ENCODE peak calls at places on chromosome 10, in six cellular contexts. O, Q, I, T, G and C are unnamed samples.

GRCh38 chr10:133528845-133529575 is 1.8 kb downstream of the CYP2E1 start:
- DNase-seq in O (peak; percentile 6), Q (no peak), I (peak; percentile 28), T (peak; percentile 23), G (no peak), C (no peak)

GRCh38 chr10:91251430-91252056 is 31.1 kb downstream of the PCGF5 start:
- DNase-seq in O (peak; percentile 62), Q (peak; percentile 6), I (peak; percentile 33), T (peak; percentile 23), G (peak; percentile 41), C (peak; percentile 13)

GRCh38 chr10:112131996-112132395 is 51.6 kb downstream of the GPAM start:
- DNase-seq in O (no peak), Q (no peak), I (no peak), T (no peak), G (no peak), C (no peak)

GRCh38 chr10:29805134-29805691 is 170.4 kb upstream of the SVIL start:
- DNase-seq in O (no peak), Q (no peak), I (no peak), T (no peak), G (peak; percentile 75), C (no peak)

GRCh38 chr10:93032105-93032808 is 28.3 kb upstream of the CYP26C1 start:
- DNase-seq in O (no peak), Q (no peak), I (no peak), T (no peak), G (no peak), C (no peak)

GRCh38 chr10:118569241-118569881 is 26.1 kb downstream of the PRLHR start:
- DNase-seq in O (peak; percentile 27), Q (no peak), I (peak; percentile 34), T (no peak), G (no peak), C (peak; percentile 56)

GRCh38 chr10:77346031-77346430 is 291.6 kb downstream of the KCNMA1 start:
- DNase-seq in O (no peak), Q (no peak), I (no peak), T (no peak), G (no peak), C (no peak)

GRCh38 chr10:22590115-22590514 is 124.3 kb downstream of the PIP4K2A start:
- DNase-seq in O (peak; percentile 21), Q (no peak), I (no peak), T (no peak), G (no peak), C (no peak)

GRCh38 chr10:14356921-14357320 is 26.2 kb upstream of the FRMD4A start:
- DNase-seq in O (peak; percentile 56), Q (no peak), I (peak; percentile 87), T (no peak), G (no peak), C (no peak)

GRCh38 chr10:118139321-118139720 is 92.6 kb upstream of the RAB11FIP2 start:
- DNase-seq in O (no peak), Q (no peak), I (no peak), T (no peak), G (no peak), C (no peak)

GRCh38 chr10:22218448-22218847 is 633 bp upstream of the EBLN1 start:
- DNase-seq in O (no peak), Q (peak; percentile 2), I (no peak), T (no peak), G (no peak), C (no peak)

GRCh38 chr10:72784551-72785421 is 92.8 kb downstream of the MCU start:
- DNase-seq in O (peak; percentile 92), Q (peak; percentile 21), I (peak; percentile 93), T (peak; percentile 25), G (peak; percentile 62), C (peak; percentile 83)

GRCh38 chr10:7485267-7485601 is 74.4 kb upstream of the SFMBT2 start:
- DNase-seq in O (no peak), Q (no peak), I (no peak), T (no peak), G (no peak), C (no peak)

GRCh38 chr10:74750848-74751274 is 75.5 kb upstream of the KAT6B start:
- DNase-seq in O (no peak), Q (no peak), I (no peak), T (no peak), G (no peak), C (no peak)

GRCh38 chr10:128124813-128125403 is 1.3 kb downstream of the MKI67 start:
- DNase-seq in O (no peak), Q (no peak), I (no peak), T (no peak), G (no peak), C (no peak)

GRCh38 chr10:58385784-58386112 is 538 bp downstream of the TFAM start:
- DNase-seq in O (peak; percentile 17), Q (no peak), I (peak; percentile 29), T (peak; percentile 44), G (peak; percentile 43), C (peak; percentile 40)

GRCh38 chr10:79446451-79447020 is 1.1 kb upstream of the ZCCHC24 start:
- DNase-seq in O (no peak), Q (no peak), I (no peak), T (peak; percentile 59), G (peak; percentile 89), C (peak; percentile 57)

GRCh38 chr10:111221682-111222470 is 145.0 kb downstream of the ADRA2A start:
- DNase-seq in O (no peak), Q (no peak), I (peak; percentile 1), T (no peak), G (no peak), C (no peak)

GRCh38 chr10:99410876-99411275 is 19.5 kb downstream of the GOT1 start:
- DNase-seq in O (no peak), Q (no peak), I (no peak), T (no peak), G (no peak), C (no peak)

GRCh38 chr10:73981812-73982211 is 16.1 kb upstream of the VCL start:
- DNase-seq in O (no peak), Q (no peak), I (no peak), T (no peak), G (no peak), C (no peak)

GRCh38 chr10:91034494-91035157 is 113.7 kb upstream of the ANKRD1 start:
- DNase-seq in O (peak; percentile 19), Q (no peak), I (peak; percentile 70), T (no peak), G (peak; percentile 72), C (peak; percentile 8)

GRCh38 chr10:110918269-110918632 is 729 bp downstream of the BBIP1 start:
- DNase-seq in O (peak; percentile 94), Q (peak; percentile 93), I (peak; percentile 96), T (peak; percentile 96), G (no peak), C (peak; percentile 97)

GRCh38 chr10:76036962-76037361 is 605.5 kb downstream of the LRMDA start:
- DNase-seq in O (no peak), Q (no peak), I (no peak), T (no peak), G (no peak), C (no peak)

GRCh38 chr10:79103078-79103477 is 34.3 kb downstream of the ZMIZ1 start:
- DNase-seq in O (no peak), Q (no peak), I (no peak), T (no peak), G (no peak), C (no peak)

GRCh38 chr10:72276421-72277339 is 3.0 kb downstream of the DDIT4 start:
- DNase-seq in O (peak; percentile 73), Q (peak; percentile 84), I (peak; percentile 45), T (no peak), G (no peak), C (peak; percentile 49)

GRCh38 chr10:117253908-117254307 is 13.0 kb downstream of the SLC18A2 start:
- DNase-seq in O (no peak), Q (no peak), I (no peak), T (no peak), G (no peak), C (no peak)

GRCh38 chr10:71868192-71868697 is 17.2 kb upstream of the PSAP start:
- DNase-seq in O (peak; percentile 70), Q (no peak), I (peak; percentile 88), T (peak; percentile 43), G (peak; percentile 77), C (peak; percentile 56)

GRCh38 chr10:123044391-123044790 is 35.6 kb downstream of the ACADSB start:
- DNase-seq in O (peak; percentile 5), Q (peak; percentile 29), I (no peak), T (no peak), G (no peak), C (no peak)

GRCh38 chr10:123043409-123043925 is 34.7 kb downstream of the ACADSB start:
- DNase-seq in O (peak; percentile 67), Q (peak; percentile 80), I (peak; percentile 45), T (peak; percentile 63), G (no peak), C (peak; percentile 23)

GRCh38 chr10:123042708-123043408 is 34.1 kb downstream of the ACADSB start:
- DNase-seq in O (no peak), Q (no peak), I (no peak), T (no peak), G (no peak), C (no peak)

GRCh38 chr10:123045961-123046731 is 37.3 kb downstream of the ACADSB start:
- DNase-seq in O (no peak), Q (no peak), I (no peak), T (no peak), G (no peak), C (no peak)
- H3K36me3 ChIP-seq in O (no peaks in the 10 kb centered on the region), Q (no peaks in the 10 kb centered on the region), I (no peaks in the 10 kb centered on the region), T (no peaks in the 10 kb centered on the region), G (peaks cover 79% of the 10 kb centered on the region), C (no peaks in the 10 kb centered on the region)

DNA sequence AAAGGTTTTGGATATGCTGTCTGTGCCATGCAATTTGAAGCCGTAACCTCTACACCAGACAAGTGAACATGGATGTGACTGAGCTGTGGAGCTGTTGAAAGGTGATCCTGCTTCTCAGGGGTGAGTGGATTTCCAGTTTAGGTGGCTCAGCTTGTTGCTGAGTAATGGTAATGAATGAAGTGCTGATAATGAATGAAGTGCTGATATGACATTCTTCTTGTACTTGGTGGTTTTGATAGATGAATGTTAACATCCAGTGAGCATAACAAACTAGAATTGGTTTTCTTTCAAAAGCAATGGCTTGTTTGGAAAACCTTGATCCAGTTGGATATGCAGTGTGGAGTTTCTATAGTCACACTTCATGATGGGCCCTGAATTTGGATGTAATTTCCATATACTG is 89.7 kb upstream of the FZD8 start:
- DNase-seq in O (no peak), Q (no peak), I (no peak), T (no peak), G (no peak), C (no peak)
- H3K27me3 ChIP-seq in O (peaks cover 7% of the 10 kb centered on the region), Q (no peaks in the 10 kb centered on the region), I (no peaks in the 10 kb centered on the region), T (no peaks in the 10 kb centered on the region), G (no peaks in the 10 kb centered on the region), C (no peaks in the 10 kb centered on the region)

GRCh38 chr10:61664985-61665384 is 2.3 kb downstream of the CABCOCO1 start:
- DNase-seq in O (no peak), Q (no peak), I (no peak), T (no peak), G (no peak), C (no peak)

GRCh38 chr10:61662794-61663259 is at the start of gene CABCOCO1:
- DNase-seq in O (peak; percentile 32), Q (peak; percentile 47), I (peak; percentile 71), T (peak; percentile 83), G (peak; percentile 67), C (peak; percentile 83)

GRCh38 chr10:61669161-61669755 is 6.5 kb downstream of the CABCOCO1 start:
- DNase-seq in O (peak; percentile 11), Q (no peak), I (no peak), T (no peak), G (no peak), C (no peak)

GRCh38 chr10:61663466-61663865 is 737 bp downstream of the CABCOCO1 start:
- DNase-seq in O (no peak), Q (no peak), I (no peak), T (no peak), G (no peak), C (no peak)
- H3K4me3 ChIP-seq in O (no peak overlapping the region), Q (peak overlapping the region; percentile 61), I (no peak overlapping the region), T (peak overlapping the region; percentile 80), G (peak overlapping the region; percentile 70), C (peak overlapping the region; percentile 53)

GRCh38 chr10:126839094-126839761 is 66.0 kb upstream of the DOCK1 start:
- DNase-seq in O (no peak), Q (no peak), I (no peak), T (no peak), G (no peak), C (no peak)
- H3K36me3 ChIP-seq in O (no peaks in the 10 kb centered on the region), Q (no peaks in the 10 kb centered on the region), I (no peaks in the 10 kb centered on the region), T (no peaks in the 10 kb centered on the region), G (no peaks in the 10 kb centered on the region), C (no peaks in the 10 kb centered on the region)